ENCODE peak calls at places on chromosomes 7 and 10, in six cellular contexts. P is BE2C, A is esophagus squamous epithelium, D is choroid plexus epithelial cell, C is lower lobe of right lung, S is brain microvascular endothelial cell. Y is an unnamed sample.
A peak's percentile ranks its signal among the peaks of the same experiment; 100 is the strongest.

GRCh38 chr10:21083861-21084260 is 186.8 kb upstream of the NEBL start:
- DNase-seq in P (no peak), S (no peak), C (no peak), A (no peak), D (no peak), Y (no peak)

GRCh38 chr10:77371848-77372247 is 265.8 kb downstream of the KCNMA1 start:
- DNase-seq in S (no peak), P (no peak), D (no peak), A (no peak), C (no peak), Y (no peak)

GRCh38 chr10:97065128-97065527 is 120.6 kb downstream of the SLIT1 start:
- DNase-seq in D (no peak), C (no peak), A (no peak), P (no peak), S (no peak), Y (no peak)

GRCh38 chr7:149525280-149525679 is 27.7 kb upstream of the ZNF746 start:
- DNase-seq in A (no peak), P (no peak), C (no peak), D (no peak), S (no peak), Y (no peak)

GRCh38 chr7:18607025-18607424 is 111.5 kb downstream of the HDAC9 start:
- DNase-seq in P (no peak), C (no peak), S (no peak), D (peak; percentile 68), A (no peak), Y (no peak)

GRCh38 chr10:132713421-132714095 is 72.4 kb downstream of the NKX6-2 start:
- DNase-seq in P (peak; percentile 6), A (no peak), C (peak; percentile 39), D (no peak), S (no peak), Y (no peak)

GRCh38 chr10:4007771-4008170 is 222.8 kb upstream of the KLF6 start:
- DNase-seq in D (no peak), S (no peak), C (no peak), A (no peak), P (no peak), Y (no peak)

GRCh38 chr7:158646766-158647474 is 57.7 kb downstream of the NCAPG2 start:
- DNase-seq in S (no peak), C (no peak), P (peak; percentile 47), D (peak; percentile 25), A (no peak), Y (no peak)

GRCh38 chr7:118250860-118251494 is 26.5 kb downstream of the ANKRD7 start:
- DNase-seq in A (no peak), C (no peak), S (no peak), D (peak; percentile 11), P (no peak), Y (no peak)

GRCh38 chr7:157985636-157986035 is 602.0 kb downstream of the PTPRN2 start:
- DNase-seq in A (no peak), S (no peak), P (no peak), D (no peak), C (no peak), Y (no peak)

GRCh38 chr10:58512470-58513188 is at the start of gene BICC1:
- DNase-seq in D (peak; percentile 63), C (no peak), A (no peak), S (peak; percentile 31), P (peak; percentile 73), Y (peak; percentile 46)

GRCh38 chr7:129914536-129915272 is 38.1 kb downstream of the UBE2H start:
- DNase-seq in D (no peak), A (no peak), C (no peak), S (no peak), P (peak; percentile 12), Y (no peak)

GRCh38 chr7:101691822-101692384 is 62.8 kb upstream of the MYL10 start:
- DNase-seq in S (no peak), C (no peak), A (no peak), P (no peak), D (no peak), Y (no peak)

GRCh38 chr7:5824297-5824610 is 42.8 kb upstream of the RNF216 start:
- DNase-seq in D (no peak), C (no peak), S (no peak), A (no peak), P (no peak), Y (peak; percentile 22)

GRCh38 chr7:42236266-42237161 is 495 bp downstream of the GLI3 start:
- DNase-seq in D (peak; percentile 70), A (no peak), C (peak; percentile 60), P (no peak), S (peak; percentile 63), Y (peak; percentile 40)

GRCh38 chr7:156612930-156613329 is 27.6 kb upstream of the RNF32 start:
- DNase-seq in A (no peak), C (no peak), S (no peak), P (no peak), D (no peak), Y (no peak)

GRCh38 chr10:104391150-104391968 is 37.7 kb downstream of the CFAP58 start:
- DNase-seq in A (no peak), D (no peak), P (no peak), S (no peak), C (no peak), Y (no peak)

DNA sequence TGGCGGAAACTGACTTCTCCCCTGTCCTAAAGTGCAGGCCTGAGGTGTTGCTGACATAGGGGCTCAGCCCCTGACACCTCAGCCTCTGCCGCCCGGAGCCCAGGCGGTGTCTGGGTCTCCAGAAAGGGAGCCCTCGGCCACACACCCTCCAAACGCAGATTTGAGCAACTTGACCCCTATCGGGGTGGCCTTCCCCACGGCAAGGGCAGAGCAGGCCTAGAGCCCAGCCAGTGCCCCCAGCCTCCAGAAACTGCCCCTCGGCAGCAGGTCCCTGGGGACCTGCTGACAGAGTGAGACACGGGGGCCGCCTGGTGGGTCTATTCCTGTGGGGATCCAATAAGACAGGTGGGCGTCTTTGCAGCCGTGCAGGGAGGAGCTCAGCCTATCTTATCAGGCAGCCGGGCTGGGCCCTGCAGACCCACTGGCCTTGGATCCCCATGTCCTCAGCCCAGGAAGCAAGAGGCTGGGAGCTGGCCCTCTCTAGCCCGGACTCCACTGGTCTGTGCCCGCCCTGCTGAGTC is 11.0 kb downstream of the TMEM184A start:
- DNase-seq in C (no peak), D (no peak), P (no peak), A (no peak), S (no peak), Y (no peak)
- TF ChIP-seq CTCF in C (no peak), D (no peak), P (no peak), A (no peak), S (no peak), Y (no peak)

GRCh38 chr10:102630663-102631062 is 13.6 kb upstream of the TRIM8 start:
- DNase-seq in P (no peak), D (no peak), A (no peak), C (peak; percentile 17), S (no peak), Y (no peak)

GRCh38 chr10:102627141-102627445 is 17.2 kb upstream of the TRIM8 start:
- DNase-seq in C (no peak), A (no peak), S (no peak), P (no peak), D (no peak), Y (no peak)

GRCh38 chr10:102629661-102630614 is 14.3 kb upstream of the TRIM8 start:
- DNase-seq in A (no peak), P (peak; percentile 85), C (peak; percentile 42), S (peak; percentile 86), D (peak; percentile 93), Y (no peak)

GRCh38 chr10:102627446-102628293 is 16.6 kb upstream of the TRIM8 start:
- DNase-seq in C (peak; percentile 62), S (peak; percentile 61), P (peak; percentile 40), A (no peak), D (peak; percentile 67), Y (no peak)

DNA sequence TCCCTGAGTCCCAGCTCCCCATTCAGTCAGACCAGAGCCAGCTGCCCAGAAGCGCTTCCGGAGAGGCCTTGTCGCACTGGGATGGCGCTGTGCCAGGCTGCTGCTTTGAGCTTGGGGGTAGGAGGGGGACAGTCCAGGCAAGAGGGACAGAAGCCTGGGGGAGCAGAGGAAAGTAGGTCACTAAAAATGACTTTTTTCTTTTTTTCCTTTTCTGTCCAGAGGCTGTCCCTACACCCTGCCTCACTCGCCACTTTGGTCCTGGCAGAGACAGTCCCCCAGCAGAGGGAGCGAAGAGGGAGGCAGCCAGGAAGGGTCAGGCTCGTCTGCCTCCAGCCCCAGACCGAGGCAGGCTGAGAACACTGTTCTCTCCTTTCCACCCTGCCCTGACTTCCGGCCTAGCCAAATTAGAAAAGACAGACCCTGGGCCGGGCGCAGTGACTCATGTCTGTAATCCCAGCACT is 15.8 kb upstream of the TRIM8 start:
- DNase-seq in P (peak; percentile 87), D (no peak), A (no peak), C (peak; percentile 69), S (no peak), Y (no peak)
- TF ChIP-seq CTCF in P (peak; percentile 48), D (peak; percentile 27), A (no peak), C (no peak), S (peak; percentile 48), Y (no peak)

DNA sequence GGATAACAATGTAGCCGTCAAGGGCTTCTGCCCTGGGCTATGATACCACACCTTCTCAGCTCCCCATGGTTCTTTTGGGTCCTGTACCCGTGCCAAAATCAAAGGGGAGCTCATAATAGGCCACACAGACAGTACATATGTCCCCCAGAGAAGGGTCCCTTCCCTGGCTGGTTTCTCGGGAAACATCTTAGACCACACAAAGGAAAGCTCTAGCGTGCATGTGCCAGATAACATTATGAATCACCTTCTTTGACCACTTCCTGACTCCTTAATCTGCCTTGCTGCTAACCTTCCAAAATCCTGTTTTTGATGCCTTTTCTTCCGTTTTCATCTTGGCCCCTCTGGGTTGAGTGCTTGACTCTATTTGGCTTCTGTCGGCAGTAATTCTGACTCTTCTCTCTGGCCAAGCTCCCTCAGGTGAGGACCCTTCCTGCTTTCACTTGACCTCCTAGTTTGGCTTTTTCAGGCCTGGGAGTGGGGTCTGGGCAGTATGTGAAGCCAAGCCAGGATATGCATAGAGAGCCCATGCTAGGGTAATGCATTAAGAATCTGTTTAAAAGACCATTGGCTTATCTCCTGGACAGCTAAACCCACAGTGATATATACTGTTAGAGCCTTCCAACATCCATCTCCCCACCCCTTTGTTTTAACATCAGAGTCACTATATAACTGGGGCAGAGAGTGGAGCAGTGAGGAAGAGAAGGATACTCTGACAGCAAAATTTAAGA is 84.8 kb downstream of the ANLN start:
- DNase-seq in A (no peak), S (peak; percentile 39), C (no peak), D (no peak), P (no peak), Y (no peak)
- TF ChIP-seq CTCF in A (no peak), S (no peak), C (no peak), D (no peak), P (no peak), Y (no peak)

DNA sequence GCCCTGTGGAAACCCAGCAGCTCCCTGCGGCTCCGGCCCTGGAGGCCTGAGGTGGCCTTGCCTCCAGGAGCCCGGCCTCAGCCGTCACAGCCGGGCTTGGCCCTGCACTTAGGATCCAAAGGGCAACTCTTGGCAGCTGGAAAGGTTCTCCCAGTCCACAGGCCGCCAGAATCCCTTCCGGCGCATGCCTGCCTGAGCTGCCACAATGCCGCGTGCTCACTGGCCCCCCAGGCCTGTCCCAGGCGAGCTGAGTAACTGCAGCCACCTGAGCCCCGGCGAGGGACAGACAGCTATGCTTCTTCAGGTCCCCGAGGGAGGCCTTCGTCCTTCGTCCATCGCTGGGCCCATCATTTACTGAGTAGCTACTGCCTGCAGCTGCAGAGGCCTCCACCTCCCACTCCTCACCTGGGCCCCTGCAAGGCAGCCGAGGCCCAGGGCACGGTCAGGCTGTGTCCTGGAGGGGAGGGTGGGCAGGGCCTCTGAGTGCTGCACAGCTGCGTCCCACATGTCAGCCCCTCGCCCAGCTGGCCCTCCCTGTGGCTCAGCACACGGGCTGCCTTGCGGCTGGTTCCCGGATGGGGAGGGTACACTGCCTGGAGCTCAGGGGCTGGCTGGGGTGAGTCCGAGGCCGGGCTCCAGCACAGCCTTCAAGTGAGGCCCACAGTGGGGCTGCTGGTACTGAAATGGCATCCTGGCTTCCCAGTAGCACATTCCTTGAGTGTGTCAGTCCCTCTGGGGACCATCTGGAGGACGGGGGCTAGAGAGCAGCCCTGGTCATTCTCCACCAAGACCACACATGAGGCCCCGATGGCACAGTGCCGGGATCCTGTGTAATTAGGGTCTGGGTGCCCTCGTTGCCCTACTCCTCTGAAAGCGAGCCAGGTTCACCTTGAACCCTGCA is 172.5 kb downstream of the ELFN1 start:
- DNase-seq in A (no peak), S (no peak), P (peak; percentile 59), D (no peak), C (peak; percentile 44), Y (no peak)
- TF ChIP-seq CTCF in A (no peak), S (no peak), P (peak; percentile 19), D (no peak), C (no peak), Y (no peak)